ENCODE peak calls at places on chromosomes 5 and 9, in six cellular contexts. T is stomach; I is HCT116; Z is SJCRH30; B is gastrocnemius medialis; M is CD4-positive, CD25-positive, alpha-beta regulatory T cell. Q is an unnamed sample.

GRCh38 chr5:114243281-114243982 is 118.4 kb upstream of the KCNN2 start:
- DNase-seq in T (no peak), I (no peak), Z (no peak), B (no peak), M (no peak), Q (no peak)

GRCh38 chr5:82738681-82739080 is 338.5 kb downstream of the TMEM167A start:
- DNase-seq in T (no peak), I (no peak), Z (no peak), B (no peak), M (no peak), Q (no peak)

GRCh38 chr5:115875447-115875846 is 33.7 kb downstream of the AP3S1 start:
- DNase-seq in T (no peak), I (no peak), Z (no peak), B (no peak), M (no peak), Q (no peak)

GRCh38 chr5:134566741-134567221 is 41.3 kb downstream of the JADE2 start:
- DNase-seq in T (no peak), I (no peak), Z (no peak), B (no peak), M (no peak), Q (no peak)

GRCh38 chr9:35650341-35651158 is at the start of gene SIT1:
- DNase-seq in T (no peak), I (no peak), Z (no peak), B (no peak), M (peak; percentile 43), Q (no peak)

GRCh38 chr9:95441081-95441480 is 75.7 kb downstream of the PTCH1 start:
- DNase-seq in T (no peak), I (no peak), Z (no peak), B (no peak), M (no peak), Q (no peak)

GRCh38 chr5:110105692-110106091 is 416.0 kb downstream of the MAN2A1 start:
- DNase-seq in T (peak; percentile 28), I (no peak), Z (no peak), B (no peak), M (no peak), Q (no peak)

GRCh38 chr9:90489066-90489465 is 153.6 kb downstream of the DIRAS2 start:
- DNase-seq in T (no peak), I (no peak), Z (no peak), B (no peak), M (no peak), Q (no peak)

GRCh38 chr5:92945630-92946097 is 635.4 kb downstream of the NR2F1-AS1 start:
- DNase-seq in T (no peak), I (no peak), Z (no peak), B (no peak), M (no peak), Q (no peak)

GRCh38 chr5:40781843-40782409 is 16.2 kb downstream of the PRKAA1 start:
- DNase-seq in T (no peak), I (no peak), Z (no peak), B (no peak), M (no peak), Q (no peak)

GRCh38 chr5:146441896-146442295 is 5.2 kb upstream of the TCERG1 start:
- DNase-seq in T (no peak), I (no peak), Z (no peak), B (no peak), M (no peak), Q (no peak)

GRCh38 chr9:120360046-120360445 is 219.9 kb downstream of the CDK5RAP2 start:
- DNase-seq in T (no peak), I (no peak), Z (no peak), B (no peak), M (no peak), Q (no peak)

GRCh38 chr9:98745470-98745869 is 36.7 kb upstream of the GABBR2 start:
- DNase-seq in T (no peak), I (no peak), Z (no peak), B (no peak), M (no peak), Q (no peak)

GRCh38 chr9:93827545-93828330 is 127.4 kb downstream of the BARX1 start:
- DNase-seq in T (peak; percentile 55), I (no peak), Z (peak; percentile 41), B (no peak), M (peak; percentile 26), Q (no peak)
- H3K4me3 ChIP-seq in T (peak overlapping the region; percentile 29), I (no peak overlapping the region), Z (no peak overlapping the region), B (peak overlapping the region; percentile 53), M (no peak overlapping the region), Q (peak overlapping the region; percentile 29)

GRCh38 chr5:179051784-179052183 is 8.4 kb upstream of the ZNF354C start:
- DNase-seq in T (no peak), I (no peak), Z (no peak), B (no peak), M (no peak), Q (no peak)
- H3K27ac ChIP-seq in T (no peak overlapping the region), I (no peak overlapping the region), Z (no peak overlapping the region), B (no peak overlapping the region), M (no peak overlapping the region), Q (no peak overlapping the region)

GRCh38 chr5:141528401-141528984 is 39.6 kb downstream of the PCDHGC5 start:
- DNase-seq in T (no peak), I (no peak), Z (no peak), B (peak; percentile 41), M (no peak), Q (no peak)

GRCh38 chr5:141532726-141533125 is 43.8 kb downstream of the PCDHGC5 start:
- DNase-seq in T (no peak), I (no peak), Z (no peak), B (no peak), M (no peak), Q (no peak)

GRCh38 chr5:141533897-141534296 is 45.0 kb downstream of the PCDHGC5 start:
- DNase-seq in T (no peak), I (no peak), Z (no peak), B (no peak), M (no peak), Q (no peak)

GRCh38 chr5:141529002-141529401 is 40.1 kb downstream of the PCDHGC5 start:
- DNase-seq in T (no peak), I (no peak), Z (no peak), B (peak; percentile 45), M (no peak), Q (no peak)

GRCh38 chr5:141529873-141530272 is 41.0 kb downstream of the PCDHGC5 start:
- DNase-seq in T (no peak), I (no peak), Z (no peak), B (no peak), M (no peak), Q (no peak)
- H3K4me1 ChIP-seq in T (peaks cover 17% of the 10 kb centered on the region), I (peaks cover 4% of the 10 kb centered on the region), Z (peaks cover 3% of the 10 kb centered on the region), B (peaks cover 32% of the 10 kb centered on the region), M (no peaks in the 10 kb centered on the region), Q (no peaks in the 10 kb centered on the region)

DNA sequence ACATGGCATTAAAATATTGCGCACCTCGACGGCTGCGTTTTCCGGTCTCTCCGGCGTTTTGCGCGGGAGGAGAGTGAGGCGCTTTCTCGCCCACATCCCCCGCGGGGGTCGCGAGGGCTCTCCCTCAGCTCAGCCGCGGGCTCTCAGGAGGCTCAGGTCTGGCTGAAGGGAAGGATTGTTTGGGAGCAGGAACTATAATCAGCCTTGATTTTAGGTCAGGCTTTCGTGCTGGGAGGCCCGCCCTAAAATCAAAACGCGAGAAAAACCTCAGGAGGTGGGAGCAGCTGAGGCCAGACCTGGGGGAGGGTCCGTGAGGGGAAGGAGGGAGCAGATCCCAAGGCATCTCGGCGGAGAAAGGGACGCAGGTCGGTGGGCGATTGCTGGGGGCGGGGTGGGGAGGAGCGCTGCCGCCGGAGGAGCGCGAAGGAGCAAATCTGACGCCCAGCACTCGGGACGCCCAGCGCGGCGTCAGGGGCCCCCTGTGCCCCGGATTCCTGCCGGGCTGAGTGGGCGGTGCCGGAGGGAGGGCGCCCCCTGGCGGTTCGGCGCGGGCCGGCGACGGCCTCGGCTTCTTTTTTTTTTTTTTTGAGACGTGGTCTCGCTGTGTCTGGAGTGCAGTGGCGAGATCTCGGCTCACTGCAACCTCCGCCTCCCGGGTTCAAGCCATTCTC is 18.7 kb upstream of the RNF130 start:
- DNase-seq in T (peak; percentile 69), I (peak; percentile 56), Z (peak; percentile 81), B (no peak), M (peak; percentile 79), Q (peak; percentile 75)
- H3K4me3 ChIP-seq in T (peak overlapping the region; percentile 54), I (peak overlapping the region; percentile 59), Z (peak overlapping the region; percentile 59), B (peak overlapping the region; percentile 63), M (no peak overlapping the region), Q (peak overlapping the region; percentile 20)